ENCODE peak calls at places on chromosomes 11 and 22, in nine cellular contexts. One of them, this sample, is unnamed.

GRCh38 chr11:66728760-66729385 is at the start of gene SPTBN2:
- DNase-seq in IMR-90: no peak
- DNase-seq in CD8-positive, alpha-beta T cell: no peak
- DNase-seq in neural progenitor cell: peak; percentile 75
- DNase-seq in cardiac fibroblast: no peak
- DNase-seq in fibroblast of lung: peak; percentile 18
- DNase-seq in cardiac muscle cell: peak; percentile 22
- DNase-seq in tibial nerve: no peak
- DNase-seq in brain microvascular endothelial cell: no peak
- DNase-seq in this sample: no peak

GRCh38 chr11:128733440-128734115 is 39.7 kb downstream of the FLI1 start:
- DNase-seq in cardiac fibroblast: no peak
- DNase-seq in fibroblast of lung: peak; percentile 64
- DNase-seq in CD8-positive, alpha-beta T cell: no peak
- DNase-seq in tibial nerve: no peak
- DNase-seq in IMR-90: peak; percentile 66
- DNase-seq in neural progenitor cell: peak; percentile 81
- DNase-seq in brain microvascular endothelial cell: peak; percentile 65
- DNase-seq in cardiac muscle cell: no peak
- DNase-seq in this sample: no peak

GRCh38 chr11:65448418-65449196 is 26.0 kb downstream of the NEAT1 start:
- DNase-seq in IMR-90: peak; percentile 64
- DNase-seq in neural progenitor cell: peak; percentile 50
- DNase-seq in CD8-positive, alpha-beta T cell: no peak
- DNase-seq in brain microvascular endothelial cell: peak; percentile 63
- DNase-seq in tibial nerve: peak; percentile 10
- DNase-seq in fibroblast of lung: peak; percentile 69
- DNase-seq in cardiac fibroblast: peak; percentile 89
- DNase-seq in cardiac muscle cell: peak; percentile 85
- DNase-seq in this sample: peak; percentile 68

GRCh38 chr11:11471196-11471595 is 118.1 kb upstream of the CSNK2A3 start:
- DNase-seq in neural progenitor cell: no peak
- DNase-seq in CD8-positive, alpha-beta T cell: no peak
- DNase-seq in cardiac muscle cell: no peak
- DNase-seq in fibroblast of lung: no peak
- DNase-seq in cardiac fibroblast: no peak
- DNase-seq in tibial nerve: no peak
- DNase-seq in IMR-90: no peak
- DNase-seq in brain microvascular endothelial cell: no peak
- DNase-seq in this sample: no peak

GRCh38 chr11:124864176-124864891 is 898 bp upstream of the ROBO3 start:
- DNase-seq in neural progenitor cell: no peak
- DNase-seq in brain microvascular endothelial cell: no peak
- DNase-seq in IMR-90: no peak
- DNase-seq in fibroblast of lung: no peak
- DNase-seq in cardiac fibroblast: no peak
- DNase-seq in CD8-positive, alpha-beta T cell: no peak
- DNase-seq in tibial nerve: no peak
- DNase-seq in cardiac muscle cell: no peak
- DNase-seq in this sample: no peak

GRCh38 chr11:15650105-15650938 is 535.6 kb downstream of the INSC start:
- DNase-seq in fibroblast of lung: peak; percentile 87
- DNase-seq in IMR-90: peak; percentile 87
- DNase-seq in CD8-positive, alpha-beta T cell: peak; percentile 53
- DNase-seq in brain microvascular endothelial cell: peak; percentile 89
- DNase-seq in cardiac muscle cell: peak; percentile 97
- DNase-seq in neural progenitor cell: peak; percentile 98
- DNase-seq in cardiac fibroblast: peak; percentile 96
- DNase-seq in tibial nerve: peak; percentile 90
- DNase-seq in this sample: peak; percentile 91

GRCh38 chr11:64303109-64304031 is 2.0 kb upstream of the ESRRA start:
- DNase-seq in CD8-positive, alpha-beta T cell: no peak
- DNase-seq in IMR-90: no peak
- DNase-seq in brain microvascular endothelial cell: no peak
- DNase-seq in tibial nerve: no peak
- DNase-seq in fibroblast of lung: no peak
- DNase-seq in neural progenitor cell: no peak
- DNase-seq in cardiac fibroblast: no peak
- DNase-seq in cardiac muscle cell: no peak
- DNase-seq in this sample: no peak

GRCh38 chr11:127866109-127866508 is 721.2 kb downstream of the ETS1 start:
- DNase-seq in brain microvascular endothelial cell: no peak
- DNase-seq in tibial nerve: no peak
- DNase-seq in cardiac muscle cell: no peak
- DNase-seq in fibroblast of lung: no peak
- DNase-seq in CD8-positive, alpha-beta T cell: no peak
- DNase-seq in IMR-90: no peak
- DNase-seq in cardiac fibroblast: no peak
- DNase-seq in neural progenitor cell: no peak
- DNase-seq in this sample: no peak

GRCh38 chr11:57311109-57311936 is 13.4 kb downstream of the TNKS1BP1 start:
- DNase-seq in cardiac fibroblast: peak; percentile 99
- DNase-seq in CD8-positive, alpha-beta T cell: peak; percentile 26
- DNase-seq in tibial nerve: peak; percentile 91
- DNase-seq in cardiac muscle cell: peak; percentile 99
- DNase-seq in fibroblast of lung: peak; percentile 98
- DNase-seq in neural progenitor cell: peak; percentile 91
- DNase-seq in brain microvascular endothelial cell: peak; percentile 95
- DNase-seq in IMR-90: peak; percentile 97
- DNase-seq in this sample: peak; percentile 98

GRCh38 chr11:115916596-115916995 is 412.4 kb upstream of the CADM1 start:
- DNase-seq in neural progenitor cell: no peak
- DNase-seq in fibroblast of lung: no peak
- DNase-seq in brain microvascular endothelial cell: no peak
- DNase-seq in tibial nerve: no peak
- DNase-seq in cardiac muscle cell: no peak
- DNase-seq in CD8-positive, alpha-beta T cell: no peak
- DNase-seq in cardiac fibroblast: no peak
- DNase-seq in IMR-90: no peak
- DNase-seq in this sample: no peak

GRCh38 chr11:77046060-77046501 is 11.9 kb downstream of the B3GNT6 start:
- DNase-seq in neural progenitor cell: peak; percentile 76
- DNase-seq in tibial nerve: no peak
- DNase-seq in CD8-positive, alpha-beta T cell: peak; percentile 28
- DNase-seq in cardiac fibroblast: peak; percentile 12
- DNase-seq in cardiac muscle cell: peak; percentile 25
- DNase-seq in brain microvascular endothelial cell: no peak
- DNase-seq in fibroblast of lung: no peak
- DNase-seq in IMR-90: no peak
- DNase-seq in this sample: no peak

GRCh38 chr22:25452116-25452700 is 112.3 kb upstream of the GRK3 start:
- DNase-seq in IMR-90: peak; percentile 37
- DNase-seq in fibroblast of lung: no peak
- DNase-seq in tibial nerve: no peak
- DNase-seq in brain microvascular endothelial cell: no peak
- DNase-seq in neural progenitor cell: no peak
- DNase-seq in cardiac fibroblast: peak; percentile 51
- DNase-seq in cardiac muscle cell: peak; percentile 44
- DNase-seq in CD8-positive, alpha-beta T cell: no peak
- DNase-seq in this sample: peak; percentile 40

DNA sequence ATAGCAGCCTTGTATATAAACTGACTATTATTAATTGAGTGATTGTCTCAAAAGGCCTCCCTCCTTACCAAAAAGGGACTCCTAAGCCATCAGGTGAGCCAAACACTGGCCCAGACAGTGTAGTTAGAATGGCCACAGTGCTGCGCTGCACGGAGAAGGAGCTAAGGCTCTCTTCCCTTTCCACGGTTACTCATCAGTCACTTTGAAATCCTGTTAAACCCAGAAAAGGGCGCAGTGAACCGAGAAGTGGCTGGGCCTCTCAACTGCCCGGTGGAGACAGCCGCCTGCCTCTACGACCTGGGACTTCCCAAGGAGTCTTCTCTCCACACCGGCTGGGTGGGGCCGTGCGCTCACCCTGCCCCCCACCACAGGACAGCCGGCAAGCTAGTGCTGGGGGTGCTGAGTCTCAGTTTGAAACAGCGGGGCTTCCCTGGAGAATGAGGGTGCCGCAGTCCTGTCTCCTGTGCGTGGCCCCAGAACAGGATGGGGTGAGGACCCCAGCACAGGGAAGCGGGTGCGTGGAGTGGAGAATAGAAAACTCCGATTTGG is 1.3 kb downstream of the MYH9 start:
- DNase-seq in fibroblast of lung: peak; percentile 44
- DNase-seq in cardiac muscle cell: no peak
- DNase-seq in IMR-90: no peak
- DNase-seq in cardiac fibroblast: peak; percentile 36
- DNase-seq in brain microvascular endothelial cell: no peak
- DNase-seq in neural progenitor cell: peak; percentile 79
- DNase-seq in tibial nerve: no peak
- DNase-seq in CD8-positive, alpha-beta T cell: no peak
- DNase-seq in this sample: no peak
- TF ChIP-seq CTCF in fibroblast of lung: no peak
- TF ChIP-seq CTCF in cardiac muscle cell: peak; percentile 8
- TF ChIP-seq CTCF in IMR-90: no peak
- TF ChIP-seq CTCF in cardiac fibroblast: no peak
- TF ChIP-seq CTCF in brain microvascular endothelial cell: no peak
- TF ChIP-seq CTCF in neural progenitor cell: no peak
- TF ChIP-seq CTCF in tibial nerve: no peak
- TF ChIP-seq CTCF in CD8-positive, alpha-beta T cell: no peak
- TF ChIP-seq CTCF in this sample: peak; percentile 11

DNA sequence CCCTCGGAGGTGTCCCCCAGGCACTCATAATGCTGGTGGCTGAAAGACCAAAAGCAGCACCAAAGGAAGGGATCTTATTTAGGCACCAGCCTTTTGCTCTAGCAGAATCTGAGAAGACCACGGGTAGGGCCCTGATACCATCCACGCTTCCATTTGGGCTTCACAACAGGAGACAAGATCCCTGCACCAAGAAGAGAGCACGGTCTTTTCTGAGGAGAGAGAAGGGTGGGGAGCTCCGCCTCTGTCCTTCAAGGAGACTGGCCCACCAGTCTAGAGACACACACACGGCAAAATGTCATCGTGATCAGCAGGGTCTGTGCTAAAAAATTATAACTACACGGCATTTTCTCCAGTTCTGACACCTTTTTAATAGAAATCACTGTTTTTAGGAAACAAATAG is 9.8 kb downstream of the LARGE2 start:
- DNase-seq in brain microvascular endothelial cell: no peak
- DNase-seq in cardiac muscle cell: no peak
- DNase-seq in fibroblast of lung: no peak
- DNase-seq in tibial nerve: no peak
- DNase-seq in neural progenitor cell: no peak
- DNase-seq in CD8-positive, alpha-beta T cell: no peak
- DNase-seq in IMR-90: no peak
- DNase-seq in cardiac fibroblast: no peak
- DNase-seq in this sample: no peak
- H3K4me3 ChIP-seq in brain microvascular endothelial cell: no peak overlapping the region
- H3K4me3 ChIP-seq in cardiac muscle cell: no peak overlapping the region
- H3K4me3 ChIP-seq in fibroblast of lung: no peak overlapping the region
- H3K4me3 ChIP-seq in tibial nerve: no peak overlapping the region
- H3K4me3 ChIP-seq in neural progenitor cell: no peak overlapping the region
- H3K4me3 ChIP-seq in CD8-positive, alpha-beta T cell: no peak overlapping the region
- H3K4me3 ChIP-seq in IMR-90: no peak overlapping the region
- H3K4me3 ChIP-seq in cardiac fibroblast: no peak overlapping the region
- H3K4me3 ChIP-seq in this sample: no peak overlapping the region

GRCh38 chr11:27209562-27210005 is 153.4 kb downstream of the CCDC34 start:
- DNase-seq in CD8-positive, alpha-beta T cell: no peak
- DNase-seq in cardiac fibroblast: peak; percentile 88
- DNase-seq in cardiac muscle cell: peak; percentile 87
- DNase-seq in neural progenitor cell: no peak
- DNase-seq in fibroblast of lung: peak; percentile 100
- DNase-seq in tibial nerve: no peak
- DNase-seq in IMR-90: peak; percentile 93
- DNase-seq in brain microvascular endothelial cell: peak; percentile 95
- DNase-seq in this sample: peak; percentile 95

GRCh38 chr11:27210509-27210908 is 152.5 kb downstream of the CCDC34 start:
- DNase-seq in fibroblast of lung: no peak
- DNase-seq in IMR-90: no peak
- DNase-seq in CD8-positive, alpha-beta T cell: no peak
- DNase-seq in cardiac muscle cell: no peak
- DNase-seq in tibial nerve: no peak
- DNase-seq in brain microvascular endothelial cell: no peak
- DNase-seq in neural progenitor cell: no peak
- DNase-seq in cardiac fibroblast: no peak
- DNase-seq in this sample: no peak

GRCh38 chr11:27213232-27213660 is 149.8 kb downstream of the CCDC34 start:
- DNase-seq in fibroblast of lung: peak; percentile 97
- DNase-seq in cardiac fibroblast: peak; percentile 84
- DNase-seq in neural progenitor cell: peak; percentile 52
- DNase-seq in CD8-positive, alpha-beta T cell: no peak
- DNase-seq in cardiac muscle cell: peak; percentile 86
- DNase-seq in tibial nerve: no peak
- DNase-seq in IMR-90: peak; percentile 94
- DNase-seq in brain microvascular endothelial cell: peak; percentile 59
- DNase-seq in this sample: peak; percentile 97

GRCh38 chr11:27212248-27212780 is 150.7 kb downstream of the CCDC34 start:
- DNase-seq in cardiac fibroblast: no peak
- DNase-seq in tibial nerve: no peak
- DNase-seq in cardiac muscle cell: no peak
- DNase-seq in neural progenitor cell: no peak
- DNase-seq in brain microvascular endothelial cell: no peak
- DNase-seq in fibroblast of lung: no peak
- DNase-seq in CD8-positive, alpha-beta T cell: no peak
- DNase-seq in IMR-90: no peak
- DNase-seq in this sample: no peak

GRCh38 chr11:27211370-27212127 is 151.5 kb downstream of the CCDC34 start:
- DNase-seq in fibroblast of lung: no peak
- DNase-seq in IMR-90: no peak
- DNase-seq in cardiac fibroblast: no peak
- DNase-seq in tibial nerve: no peak
- DNase-seq in CD8-positive, alpha-beta T cell: no peak
- DNase-seq in neural progenitor cell: no peak
- DNase-seq in cardiac muscle cell: no peak
- DNase-seq in brain microvascular endothelial cell: no peak
- DNase-seq in this sample: no peak
- TF ChIP-seq CTCF in fibroblast of lung: peak; percentile 36
- TF ChIP-seq CTCF in IMR-90: peak; percentile 27
- TF ChIP-seq CTCF in cardiac fibroblast: peak; percentile 55
- TF ChIP-seq CTCF in tibial nerve: no peak
- TF ChIP-seq CTCF in CD8-positive, alpha-beta T cell: no peak
- TF ChIP-seq CTCF in neural progenitor cell: peak; percentile 63
- TF ChIP-seq CTCF in cardiac muscle cell: peak; percentile 50
- TF ChIP-seq CTCF in brain microvascular endothelial cell: peak; percentile 63
- TF ChIP-seq CTCF in this sample: peak; percentile 45

GRCh38 chr11:19679952-19680823 is 32.4 kb upstream of the NAV2 start:
- DNase-seq in CD8-positive, alpha-beta T cell: no peak
- DNase-seq in IMR-90: peak; percentile 99
- DNase-seq in cardiac fibroblast: peak; percentile 97
- DNase-seq in neural progenitor cell: peak; percentile 44
- DNase-seq in brain microvascular endothelial cell: peak; percentile 98
- DNase-seq in fibroblast of lung: peak; percentile 98
- DNase-seq in tibial nerve: peak; percentile 53
- DNase-seq in cardiac muscle cell: peak; percentile 97
- DNase-seq in this sample: peak; percentile 96

GRCh38 chr11:19677380-19678080 is 35.1 kb upstream of the NAV2 start:
- DNase-seq in cardiac fibroblast: peak; percentile 34
- DNase-seq in CD8-positive, alpha-beta T cell: no peak
- DNase-seq in brain microvascular endothelial cell: no peak
- DNase-seq in IMR-90: no peak
- DNase-seq in neural progenitor cell: no peak
- DNase-seq in tibial nerve: no peak
- DNase-seq in cardiac muscle cell: peak; percentile 31
- DNase-seq in fibroblast of lung: no peak
- DNase-seq in this sample: no peak

GRCh38 chr11:19683862-19684491 is 28.7 kb upstream of the NAV2 start:
- DNase-seq in tibial nerve: no peak
- DNase-seq in cardiac muscle cell: no peak
- DNase-seq in brain microvascular endothelial cell: no peak
- DNase-seq in fibroblast of lung: no peak
- DNase-seq in CD8-positive, alpha-beta T cell: no peak
- DNase-seq in cardiac fibroblast: no peak
- DNase-seq in IMR-90: no peak
- DNase-seq in neural progenitor cell: no peak
- DNase-seq in this sample: no peak

GRCh38 chr11:19683141-19683805 is 29.4 kb upstream of the NAV2 start:
- DNase-seq in fibroblast of lung: no peak
- DNase-seq in IMR-90: no peak
- DNase-seq in neural progenitor cell: no peak
- DNase-seq in cardiac muscle cell: no peak
- DNase-seq in brain microvascular endothelial cell: no peak
- DNase-seq in cardiac fibroblast: peak; percentile 31
- DNase-seq in tibial nerve: peak; percentile 32
- DNase-seq in CD8-positive, alpha-beta T cell: no peak
- DNase-seq in this sample: no peak

GRCh38 chr11:19680824-19681368 is 31.7 kb upstream of the NAV2 start:
- DNase-seq in fibroblast of lung: peak; percentile 56
- DNase-seq in IMR-90: peak; percentile 32
- DNase-seq in cardiac fibroblast: no peak
- DNase-seq in neural progenitor cell: no peak
- DNase-seq in CD8-positive, alpha-beta T cell: no peak
- DNase-seq in cardiac muscle cell: no peak
- DNase-seq in tibial nerve: no peak
- DNase-seq in brain microvascular endothelial cell: no peak
- DNase-seq in this sample: peak; percentile 44
- H3K4me3 ChIP-seq in fibroblast of lung: no peak overlapping the region
- H3K4me3 ChIP-seq in IMR-90: no peak overlapping the region
- H3K4me3 ChIP-seq in cardiac fibroblast: no peak overlapping the region
- H3K4me3 ChIP-seq in neural progenitor cell: no peak overlapping the region
- H3K4me3 ChIP-seq in CD8-positive, alpha-beta T cell: no peak overlapping the region
- H3K4me3 ChIP-seq in cardiac muscle cell: no peak overlapping the region
- H3K4me3 ChIP-seq in tibial nerve: no peak overlapping the region
- H3K4me3 ChIP-seq in brain microvascular endothelial cell: no peak overlapping the region
- H3K4me3 ChIP-seq in this sample: no peak overlapping the region